ENCODE peak calls at places on chromosomes 7 and 10, in ten cellular contexts. J, A, M, T, G, F, O, V, I and E are unnamed samples.

GRCh38 chr10:59606551-59606961 is 103.1 kb downstream of the SLC16A9 start:
- DNase-seq in J (no peak), A (no peak), M (no peak), T (peak; percentile 3), G (no peak), F (no peak), O (no peak), V (no peak), I (no peak), E (no peak)

GRCh38 chr10:63376560-63377304 is 89.0 kb downstream of the JMJD1C start:
- DNase-seq in J (no peak), A (no peak), M (no peak), T (peak; percentile 60), G (no peak), F (no peak), O (no peak), V (no peak), I (no peak), E (no peak)

GRCh38 chr7:150373049-150373801 is 4.6 kb downstream of the REPIN1 start:
- DNase-seq in J (no peak), A (no peak), M (no peak), T (no peak), G (peak; percentile 52), F (peak; percentile 77), O (peak; percentile 66), V (peak; percentile 89), I (no peak), E (no peak)

GRCh38 chr10:12829796-12830195 is 171.7 kb downstream of the CCDC3 start:
- DNase-seq in J (no peak), A (peak; percentile 54), M (no peak), T (no peak), G (no peak), F (no peak), O (no peak), V (no peak), I (no peak), E (no peak)

GRCh38 chr7:121578669-121579068 is 182.6 kb upstream of the FAM3C start:
- DNase-seq in J (no peak), A (no peak), M (no peak), T (no peak), G (no peak), F (no peak), O (no peak), V (no peak), I (no peak), E (no peak)

GRCh38 chr7:48048113-48048512 is 12.8 kb downstream of the C7orf57 start:
- DNase-seq in J (no peak), A (no peak), M (no peak), T (no peak), G (no peak), F (no peak), O (no peak), V (no peak), I (peak; percentile 26), E (no peak)

GRCh38 chr10:102712089-102712488 is 2.1 kb downstream of the ARL3 start:
- DNase-seq in J (no peak), A (no peak), M (no peak), T (no peak), G (no peak), F (no peak), O (no peak), V (no peak), I (no peak), E (no peak)

GRCh38 chr7:91034459-91035368 is 229.5 kb upstream of the FZD1 start:
- DNase-seq in J (peak; percentile 13), A (no peak), M (peak; percentile 28), T (peak; percentile 63), G (peak; percentile 74), F (peak; percentile 85), O (peak; percentile 57), V (peak; percentile 74), I (peak; percentile 28), E (no peak)

GRCh38 chr10:117503886-117504205 is 38.7 kb upstream of the EMX2 start:
- DNase-seq in J (no peak), A (no peak), M (no peak), T (no peak), G (no peak), F (no peak), O (no peak), V (no peak), I (no peak), E (no peak)

GRCh38 chr10:117501460-117502035 is 41.0 kb upstream of the EMX2 start:
- DNase-seq in J (no peak), A (no peak), M (no peak), T (no peak), G (no peak), F (no peak), O (no peak), V (no peak), I (no peak), E (no peak)

GRCh38 chr10:117503170-117503885 is 39.2 kb upstream of the EMX2 start:
- DNase-seq in J (no peak), A (no peak), M (no peak), T (no peak), G (no peak), F (no peak), O (no peak), V (no peak), I (no peak), E (no peak)

GRCh38 chr10:117502421-117503169 is 40.0 kb upstream of the EMX2 start:
- DNase-seq in J (no peak), A (no peak), M (no peak), T (no peak), G (no peak), F (no peak), O (no peak), V (no peak), I (no peak), E (no peak)

DNA sequence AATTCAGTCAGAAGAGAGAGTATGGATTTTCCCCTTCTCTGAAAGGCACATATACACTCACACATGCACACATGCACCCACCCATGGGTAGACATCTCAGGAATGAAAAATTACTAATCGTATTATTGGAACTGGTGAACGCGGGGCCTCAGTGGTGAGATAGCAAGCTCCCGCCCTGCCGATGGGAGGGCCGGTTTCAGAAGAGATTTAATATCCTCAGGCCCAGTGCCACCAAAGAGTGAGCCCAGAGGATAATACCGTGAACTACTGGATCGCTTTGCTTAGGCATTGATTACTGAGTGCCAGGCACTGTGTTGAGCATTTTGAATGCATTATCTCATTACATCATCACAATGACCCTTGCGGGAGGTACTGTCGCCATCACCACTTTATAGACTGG is 37.9 kb upstream of the EMX2 start:
- DNase-seq in J (no peak), A (no peak), M (no peak), T (no peak), G (no peak), F (no peak), O (no peak), V (no peak), I (no peak), E (no peak)
- H3K27me3 ChIP-seq in J (no peaks in the 10 kb centered on the region), A (peaks cover 71% of the 10 kb centered on the region), M (no peaks in the 10 kb centered on the region), T (no peaks in the 10 kb centered on the region), G (no peaks in the 10 kb centered on the region), F (no peaks in the 10 kb centered on the region), O (peaks cover 6% of the 10 kb centered on the region), V (no peaks in the 10 kb centered on the region), I (peaks cover 15% of the 10 kb centered on the region), E (no peaks in the 10 kb centered on the region)

DNA sequence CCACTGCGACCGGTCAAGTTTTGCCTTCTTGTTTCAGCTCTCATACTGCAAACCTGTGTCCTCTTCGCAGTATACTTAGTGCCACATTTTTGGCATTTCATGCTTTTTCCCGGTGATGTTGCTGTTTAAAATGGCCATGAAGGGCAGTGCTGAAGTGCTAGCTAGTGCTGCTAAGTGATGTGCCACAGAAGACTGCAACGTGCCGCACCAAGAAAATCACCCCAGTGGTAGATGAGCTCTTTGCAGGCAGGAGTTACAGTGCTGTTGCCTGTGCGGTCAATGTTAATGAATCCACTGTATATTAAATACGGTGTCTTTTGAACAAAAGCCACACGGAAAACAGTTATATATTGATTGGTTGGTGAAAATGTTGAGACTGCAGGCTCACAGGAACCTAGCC is 120.3 kb downstream of the ANLN start:
- DNase-seq in J (no peak), A (no peak), M (no peak), T (no peak), G (no peak), F (no peak), O (no peak), V (no peak), I (no peak), E (no peak)
- TF ChIP-seq POLR2A in J (no peak), A (no peak), M (no peak), T (no peak), G (no peak), F (no peak), O (no peak), V (no peak), I (no peak), E (no peak)

GRCh38 chr10:17115683-17116082 is 13.9 kb downstream of the CUBN start:
- DNase-seq in J (no peak), A (no peak), M (no peak), T (peak; percentile 51), G (no peak), F (no peak), O (no peak), V (no peak), I (peak; percentile 18), E (no peak)
- TF ChIP-seq CTCF in J (no peak), A (no peak), M (no peak), T (peak; percentile 19), G (no peak), F (no peak), O (no peak), V (no peak), I (no peak), E (no peak)

GRCh38 chr7:42104231-42104630 is 132.8 kb downstream of the GLI3 start:
- DNase-seq in J (no peak), A (no peak), M (no peak), T (no peak), G (no peak), F (no peak), O (no peak), V (no peak), I (no peak), E (no peak)

GRCh38 chr7:42107484-42107883 is 129.5 kb downstream of the GLI3 start:
- DNase-seq in J (no peak), A (no peak), M (no peak), T (no peak), G (no peak), F (no peak), O (no peak), V (peak; percentile 60), I (no peak), E (no peak)

GRCh38 chr7:42104694-42105093 is 132.3 kb downstream of the GLI3 start:
- DNase-seq in J (no peak), A (no peak), M (no peak), T (no peak), G (no peak), F (no peak), O (no peak), V (no peak), I (no peak), E (no peak)

GRCh38 chr7:42105541-42106349 is 131.3 kb downstream of the GLI3 start:
- DNase-seq in J (no peak), A (no peak), M (no peak), T (no peak), G (no peak), F (no peak), O (no peak), V (no peak), I (no peak), E (no peak)

DNA sequence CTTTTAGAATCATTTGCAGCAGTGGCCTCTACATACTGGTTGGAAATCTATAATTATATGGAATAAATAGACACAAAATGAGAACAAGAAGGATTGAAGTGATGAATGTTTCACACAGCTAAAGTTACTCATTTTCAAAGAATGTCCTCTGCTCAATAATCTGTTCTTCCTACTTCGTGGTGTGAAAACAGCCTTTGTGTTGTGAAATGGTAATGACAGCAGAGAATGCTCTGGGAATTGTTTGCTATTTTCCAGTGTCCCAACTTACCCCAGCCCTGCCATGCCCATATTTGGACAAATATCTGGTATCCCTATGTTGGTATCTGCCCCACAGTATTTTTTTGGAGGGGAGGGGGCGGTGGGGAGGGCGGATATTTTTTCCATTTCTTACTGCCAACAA is 130.4 kb downstream of the GLI3 start:
- DNase-seq in J (no peak), A (no peak), M (no peak), T (no peak), G (no peak), F (no peak), O (no peak), V (no peak), I (no peak), E (no peak)
- H3K27me3 ChIP-seq in J (no peaks in the 10 kb centered on the region), A (no peaks in the 10 kb centered on the region), M (no peaks in the 10 kb centered on the region), T (no peaks in the 10 kb centered on the region), G (no peaks in the 10 kb centered on the region), F (no peaks in the 10 kb centered on the region), O (no peaks in the 10 kb centered on the region), V (no peaks in the 10 kb centered on the region), I (peaks cover 8% of the 10 kb centered on the region), E (no peaks in the 10 kb centered on the region)